ENCODE peak calls at places on chromosomes 4 and X, in seven cellular contexts. X is HepG2, D is left ventricle myocardium inferior, B is IMR-90, S is GM23248, E is SJCRH30, C is trophoblast cell. R is an unnamed sample.

GRCh38 chrX:68061206-68061535 is 372.1 kb downstream of the OPHN1 start:
- DNase-seq in D (no peak), C (no peak), B (no peak), X (no peak), S (no peak), E (no peak), R (no peak)

GRCh38 chr4:106038012-106038411 is 142.7 kb downstream of the NPNT start:
- DNase-seq in X (peak), S (no peak), B (no peak), E (no peak), C (no peak), D (no peak), R (no peak)

GRCh38 chrX:28278236-28278635 is 297.0 kb upstream of the DCAF8L1 start:
- DNase-seq in X (no peak), D (no peak), S (no peak), E (no peak), B (no peak), C (no peak), R (no peak)

GRCh38 chrX:137999071-137999470 is 433.1 kb downstream of the ZIC3 start:
- DNase-seq in X (no peak), D (no peak), S (no peak), C (no peak), E (no peak), B (no peak), R (no peak)

GRCh38 chr4:168787801-168788200 is 222.3 kb downstream of the CBR4 start:
- DNase-seq in D (no peak), C (no peak), E (no peak), B (no peak), X (no peak), S (no peak), R (no peak)

GRCh38 chr4:76709454-76709853 is 188.5 kb downstream of the SOWAHB start:
- DNase-seq in E (peak), C (no peak), B (peak), X (no peak), D (no peak), S (no peak), R (no peak)

GRCh38 chr4:17805580-17805979 is 5.0 kb downstream of the DCAF16 start:
- DNase-seq in D (no peak), S (no peak), X (no peak), B (no peak), E (no peak), C (no peak), R (no peak)

GRCh38 chrX:136475236-136475635 is 12.5 kb upstream of the BRS3 start:
- DNase-seq in D (no peak), E (no peak), B (no peak), C (no peak), X (no peak), S (no peak), R (no peak)

GRCh38 chr4:101791189-101791572 is 651 bp downstream of the BANK1 start:
- DNase-seq in C (no peak), B (no peak), E (no peak), X (no peak), S (no peak), D (no peak), R (peak)

GRCh38 chrX:22095306-22095705 is 63.2 kb downstream of the PHEX start:
- DNase-seq in D (peak), B (peak), C (no peak), E (no peak), S (peak), X (no peak), R (no peak)

GRCh38 chr4:24089831-24090531 is 200.1 kb upstream of the PPARGC1A start:
- DNase-seq in C (no peak), D (no peak), B (peak), S (peak), E (no peak), X (no peak), R (peak)

GRCh38 chr4:82851902-82852750 is 38.8 kb downstream of the SEC31A start:
- DNase-seq in X (peak), D (no peak), E (no peak), C (no peak), S (peak), B (peak), R (peak)

GRCh38 chr4:172515266-172515879 is 653.2 kb upstream of the GALNT7 start:
- DNase-seq in C (no peak), D (no peak), B (peak), S (no peak), X (no peak), E (peak), R (no peak)

GRCh38 chr4:68147079-68147478 is 17.4 kb upstream of the TMPRSS11F start:
- DNase-seq in S (no peak), C (no peak), B (no peak), D (no peak), X (no peak), E (no peak), R (no peak)

GRCh38 chr4:147312376-147313046 is 168.4 kb upstream of the EDNRA start:
- DNase-seq in S (peak), C (no peak), B (peak), D (no peak), X (no peak), E (peak), R (peak)

GRCh38 chr4:179097741-179098140 is 1655.5 kb upstream of the AGA start:
- DNase-seq in B (peak), S (peak), D (no peak), C (no peak), E (peak), X (no peak), R (no peak)

GRCh38 chr4:8215001-8215427 is 15.9 kb downstream of the SH3TC1 start:
- DNase-seq in X (no peak), E (no peak), C (peak), S (peak), B (peak), D (no peak), R (no peak)

GRCh38 chr4:41611881-41612871 is 74.2 kb downstream of the LIMCH1 start:
- DNase-seq in C (peak), D (peak), S (peak), X (no peak), E (peak), B (peak), R (peak)

GRCh38 chr4:113747949-113748348 is 13.6 kb downstream of the CAMK2D start:
- DNase-seq in B (no peak), X (peak), D (no peak), E (no peak), S (no peak), C (no peak), R (no peak)

DNA sequence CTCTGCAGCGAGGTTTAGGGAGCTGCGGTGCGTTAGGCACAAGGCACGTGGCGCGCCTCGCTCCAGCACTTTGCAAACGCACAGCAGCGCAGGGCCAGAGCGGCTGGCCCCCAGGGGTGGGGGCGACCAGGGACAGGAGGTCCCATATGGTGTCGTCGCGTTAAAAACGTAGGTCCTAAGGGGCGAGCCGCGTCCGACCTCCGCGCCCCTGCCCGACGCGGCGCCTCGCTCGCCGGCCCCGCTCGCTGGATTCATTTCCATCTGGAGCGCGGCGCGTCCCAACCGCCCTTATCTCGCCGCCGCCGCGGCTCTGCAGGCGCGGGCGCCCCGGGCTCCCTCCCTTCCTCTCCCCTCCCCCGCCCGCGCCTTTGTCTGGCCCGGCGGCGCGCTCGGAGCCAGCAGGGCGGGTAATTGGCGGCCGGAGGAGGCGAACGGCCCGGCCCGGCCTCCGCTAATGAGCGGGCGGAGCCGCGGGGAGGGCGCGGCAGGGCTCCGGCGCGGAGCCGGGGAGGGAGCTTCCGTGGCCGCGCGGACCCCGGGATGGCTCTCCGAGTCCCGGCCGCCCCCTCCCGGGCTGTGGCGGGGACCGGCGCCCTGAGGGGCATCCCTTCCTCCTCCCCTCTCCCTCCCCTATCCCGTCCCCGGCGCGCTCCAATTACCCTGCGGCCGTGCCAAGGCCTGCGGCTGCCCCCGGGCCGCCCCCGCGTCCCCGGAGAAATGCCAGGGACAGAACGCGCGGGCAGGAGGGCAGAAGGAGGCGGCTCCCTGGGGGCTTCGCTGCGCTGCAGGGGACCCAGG is 409.0 kb downstream of the BCOR start:
- DNase-seq in E (peak), X (peak), C (peak), S (peak), D (peak), B (peak), R (peak)
- H3K4me3 ChIP-seq in E (peak), X (no peak), C (peak), S (peak), D (peak), B (peak), R (peak)

DNA sequence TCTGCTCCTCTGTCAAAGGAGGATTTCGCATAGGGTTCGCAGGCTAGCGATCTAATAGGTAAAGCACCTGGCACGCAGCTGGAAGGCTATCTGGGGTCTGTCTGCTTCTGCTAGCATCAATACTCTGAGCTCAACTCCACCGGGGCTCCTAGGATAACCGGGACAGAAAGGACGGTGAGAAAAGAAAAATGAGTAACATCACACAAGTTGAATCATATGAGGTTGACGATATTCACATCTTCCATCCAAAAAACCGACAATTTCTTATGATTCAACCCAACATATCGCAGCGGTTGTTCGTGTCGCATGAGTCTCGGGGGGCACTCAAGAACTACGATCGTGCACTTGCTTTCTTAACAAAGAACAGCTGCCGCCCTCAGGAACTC is 1.8 kb downstream of the PROM1 start:
- DNase-seq in S (peak), E (no peak), B (no peak), D (no peak), C (no peak), X (no peak), R (no peak)
- H3K4me3 ChIP-seq in S (no peak), E (peak), B (no peak), D (peak), C (peak), X (peak), R (no peak)

DNA sequence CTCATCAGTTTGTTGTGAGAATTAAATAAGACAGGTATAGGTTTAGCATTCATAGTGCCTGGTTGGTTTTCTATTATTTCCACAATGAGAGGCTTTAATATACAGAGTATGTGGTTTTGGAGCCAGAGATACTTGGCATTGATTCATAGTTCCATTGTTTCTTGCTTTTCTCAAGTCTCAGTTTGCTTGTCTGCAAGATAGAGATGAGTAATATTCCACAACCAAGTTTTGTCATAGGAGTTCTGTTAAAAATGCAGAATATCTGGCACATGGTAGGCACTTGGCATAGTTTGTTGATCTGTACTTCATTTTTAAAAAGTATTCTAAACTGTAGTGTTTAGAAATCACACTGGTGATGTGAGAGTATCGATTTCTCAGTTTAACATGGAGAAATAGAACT is 37.5 kb upstream of the EDA2R start:
- DNase-seq in C (no peak), S (peak), D (no peak), B (peak), X (no peak), E (no peak), R (peak)
- H3K4me3 ChIP-seq in C (no peak), S (peak), D (no peak), B (no peak), X (no peak), E (no peak), R (no peak)

DNA sequence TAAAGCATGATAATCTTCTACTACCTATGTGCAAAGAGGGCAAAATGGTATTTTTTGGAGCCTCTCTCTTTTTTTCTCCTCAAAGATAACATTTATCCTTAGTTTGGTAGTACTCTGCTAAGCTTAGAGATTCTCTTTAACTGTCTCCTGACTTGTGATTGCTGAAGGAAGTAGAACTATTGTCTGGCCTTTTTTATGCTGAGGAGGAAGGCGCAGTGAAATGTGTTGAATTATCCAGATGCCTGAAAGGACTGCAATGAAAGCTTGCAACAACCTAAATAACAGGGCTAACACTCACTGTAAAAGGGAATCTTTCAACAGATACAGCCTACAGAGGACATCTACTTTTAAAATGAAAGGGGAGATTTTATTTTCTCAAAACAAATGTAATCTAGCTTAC is 59.5 kb upstream of the CCDC160 start:
- DNase-seq in S (no peak), X (no peak), D (no peak), C (no peak), B (no peak), E (no peak), R (no peak)
- H3K4me3 ChIP-seq in S (no peak), X (no peak), D (no peak), C (no peak), B (no peak), E (no peak), R (no peak)